ENCODE peak calls at places on chromosomes 2 and 18, in four cellular contexts. Q is SK-N-SH, F is HepG2, G is H1. X is an unnamed sample.

GRCh38 chr2:239035361-239035814 is 187.5 kb downstream of the TWIST2 start:
- DNase-seq in Q (peak), F (no peak), G (peak), X (no peak)

GRCh38 chr18:57780318-57781127 is 22.6 kb downstream of the ATP8B1 start:
- DNase-seq in Q (no peak), F (no peak), G (no peak), X (peak)

GRCh38 chr2:174984561-174984960 is 20.6 kb downstream of the CHN1 start:
- DNase-seq in Q (no peak), F (no peak), G (no peak), X (no peak)

GRCh38 chr2:70145168-70145538 is 45.7 kb downstream of the C2orf42 start:
- DNase-seq in Q (no peak), F (no peak), G (no peak), X (no peak)

GRCh38 chr18:56756971-56757370 is 105.8 kb downstream of the WDR7 start:
- DNase-seq in Q (no peak), F (no peak), G (no peak), X (no peak)

GRCh38 chr2:94861308-94862152 is 9.7 kb upstream of the TEKT4 start:
- DNase-seq in Q (peak), F (no peak), G (peak), X (no peak)

GRCh38 chr2:134739879-134740301 is 21.1 kb upstream of the TMEM163 start:
- DNase-seq in Q (no peak), F (no peak), G (no peak), X (peak)

GRCh38 chr2:152132321-152132720 is 33.5 kb upstream of the CACNB4 start:
- DNase-seq in Q (no peak), F (no peak), G (no peak), X (no peak)

GRCh38 chr2:142190805-142191204 is 60.0 kb upstream of the LRP1B start:
- DNase-seq in Q (no peak), F (no peak), G (no peak), X (no peak)

GRCh38 chr2:85132392-85132791 is 800 bp upstream of the TCF7L1 start:
- DNase-seq in Q (peak), F (no peak), G (no peak), X (no peak)

GRCh38 chr2:1793868-1794445 is 49.6 kb upstream of the PXDN start:
- DNase-seq in Q (no peak), F (no peak), G (no peak), X (no peak)

GRCh38 chr2:23526114-23526513 is 141.1 kb downstream of the KLHL29 start:
- DNase-seq in Q (no peak), F (no peak), G (no peak), X (no peak)

GRCh38 chr2:10246370-10246769 is 56.3 kb upstream of the HPCAL1 start:
- DNase-seq in Q (no peak), F (no peak), G (no peak), X (no peak)

GRCh38 chr2:161373939-161374338 is 42.2 kb upstream of the TBR1 start:
- DNase-seq in Q (no peak), F (no peak), G (no peak), X (no peak)

GRCh38 chr2:75654012-75654411 is 7.4 kb downstream of the MRPL19 start:
- DNase-seq in Q (no peak), F (no peak), G (no peak), X (no peak)

GRCh38 chr2:75656563-75656962 is 10.0 kb downstream of the MRPL19 start:
- DNase-seq in Q (no peak), F (no peak), G (no peak), X (no peak)

GRCh38 chr2:75657794-75658193 is 11.2 kb downstream of the MRPL19 start:
- DNase-seq in Q (no peak), F (no peak), G (no peak), X (no peak)

DNA sequence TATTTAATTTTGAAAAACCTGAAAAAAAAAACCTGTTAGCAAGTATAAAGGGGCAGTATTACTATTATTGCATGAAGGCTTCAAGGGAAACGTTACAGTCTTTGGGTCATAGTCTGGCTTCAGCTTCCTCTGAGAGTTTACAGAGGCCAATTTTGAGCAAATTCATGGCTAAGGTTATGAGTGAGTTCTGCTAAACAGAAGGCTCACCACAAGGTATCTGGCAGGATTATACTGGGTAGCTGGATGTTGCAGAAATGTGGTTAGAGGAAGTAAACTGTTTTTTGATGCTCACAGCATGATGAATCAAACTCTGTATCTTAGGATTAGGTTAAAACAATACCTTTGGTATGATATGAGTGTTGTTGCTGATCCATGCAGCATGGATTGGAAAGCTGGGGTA is 9.3 kb downstream of the MRPL19 start:
- DNase-seq in Q (no peak), F (no peak), G (no peak), X (no peak)
- TF ChIP-seq TCF12 in Q (no peak), F (no peak), G (no peak), X (no peak)

GRCh38 chr2:42567806-42568429 is 514 bp upstream of the MTA3 start:
- DNase-seq in Q (no peak), F (peak), G (peak), X (peak)
- TF ChIP-seq TCF12 in Q (no peak), F (no peak), G (peak), X (no peak)

DNA sequence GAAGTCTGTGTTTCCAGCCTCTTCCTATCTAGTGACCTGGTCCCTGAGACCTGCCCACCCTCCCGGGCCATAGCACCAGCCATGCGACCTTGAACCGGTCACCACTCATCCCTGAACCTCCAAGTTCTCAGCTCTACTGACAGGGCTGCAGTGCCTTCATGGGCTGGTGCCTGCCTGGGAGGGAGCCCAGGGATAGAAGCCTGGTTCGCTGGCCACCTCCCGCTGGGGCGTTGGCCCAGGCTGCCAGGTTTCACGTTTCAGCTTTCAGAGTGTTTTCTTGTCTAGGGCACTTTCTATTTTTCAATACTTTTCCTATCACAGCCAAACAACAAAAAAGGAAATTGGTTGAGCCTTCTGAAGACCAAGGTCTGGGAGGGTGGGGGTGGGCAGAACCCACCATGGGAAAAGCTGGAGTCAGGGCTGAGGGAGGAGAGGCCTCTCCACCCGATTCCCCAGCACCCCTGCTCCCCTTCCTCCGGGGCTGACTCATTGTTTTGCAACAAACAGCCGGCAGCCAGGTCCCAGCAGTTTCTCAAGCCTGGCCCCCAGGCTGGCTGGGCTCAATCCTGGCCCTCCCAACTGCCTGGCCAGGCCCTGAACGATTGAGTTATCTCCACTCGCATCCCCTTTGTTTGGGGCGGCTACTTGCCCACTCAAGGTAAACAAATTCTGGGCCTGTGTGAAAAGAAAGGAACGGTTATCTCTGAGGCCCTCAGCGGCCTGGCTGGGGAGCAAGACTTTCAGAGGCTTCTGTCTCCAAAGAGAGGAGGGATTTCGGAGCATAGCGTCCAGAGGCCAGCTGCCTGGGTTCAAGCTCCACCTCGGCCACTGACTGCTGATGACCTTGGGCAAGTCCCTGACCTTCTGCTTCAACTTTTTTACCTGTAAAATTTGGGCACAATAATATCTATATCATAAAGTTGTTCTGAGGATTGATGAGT is 47.5 kb downstream of the ZFP36L2 start:
- DNase-seq in Q (peak), F (peak), G (peak), X (no peak)
- TF ChIP-seq TCF12 in Q (peak), F (no peak), G (no peak), X (no peak)

GRCh38 chr18:79747156-79747845 is 50.4 kb upstream of the KCNG2 start:
- DNase-seq in Q (no peak), F (no peak), G (no peak), X (no peak)
- TF ChIP-seq TCF12 in Q (no peak), F (no peak), G (no peak), X (no peak)

GRCh38 chr2:207156451-207157161 is 9.1 kb downstream of the KLF7 start:
- DNase-seq in Q (no peak), F (peak), G (no peak), X (no peak)
- TF ChIP-seq TCF12 in Q (no peak), F (no peak), G (no peak), X (peak)

GRCh38 chr2:167945660-167946366 is 301.6 kb downstream of the STK39 start:
- DNase-seq in Q (no peak), F (no peak), G (no peak), X (no peak)
- TF ChIP-seq TCF12 in Q (no peak), F (no peak), G (no peak), X (no peak)

X was measured in GM12878.